ENCODE peak calls at places on chromosome 9, in eight cellular contexts. Z, O, V, G, I, S, K and L are unnamed samples.

GRCh38 chr9:26504057-26504456 is 388.5 kb downstream of the CAAP1 start:
- DNase-seq in Z (no peak), O (no peak), V (no peak), G (no peak), I (no peak), S (no peak), K (no peak), L (no peak)

GRCh38 chr9:96246267-96246671 is 55.7 kb downstream of the HSD17B3 start:
- DNase-seq in Z (no peak), O (no peak), V (no peak), G (peak), I (no peak), S (no peak), K (no peak), L (no peak)

GRCh38 chr9:16032799-16033198 is 480.0 kb downstream of the CCDC171 start:
- DNase-seq in Z (peak), O (peak), V (no peak), G (no peak), I (no peak), S (no peak), K (no peak), L (no peak)

GRCh38 chr9:17613723-17614122 is 34.9 kb downstream of the SH3GL2 start:
- DNase-seq in Z (no peak), O (no peak), V (no peak), G (no peak), I (no peak), S (no peak), K (peak), L (peak)

GRCh38 chr9:35923927-35924763 is 14.9 kb downstream of the SPAAR start:
- DNase-seq in Z (peak), O (no peak), V (no peak), G (peak), I (no peak), S (no peak), K (peak), L (peak)

GRCh38 chr9:127847155-127847463 is 7.3 kb downstream of the ENG start:
- DNase-seq in Z (no peak), O (no peak), V (no peak), G (no peak), I (no peak), S (no peak), K (no peak), L (no peak)

GRCh38 chr9:6640268-6641072 is 5.1 kb downstream of the GLDC start:
- DNase-seq in Z (no peak), O (no peak), V (no peak), G (peak), I (no peak), S (no peak), K (no peak), L (no peak)

GRCh38 chr9:113682297-113682771 is 193.8 kb upstream of the ZNF618 start:
- DNase-seq in Z (peak), O (peak), V (peak), G (peak), I (peak), S (peak), K (no peak), L (peak)

GRCh38 chr9:89676281-89676680 is 71.5 kb downstream of the GADD45G start:
- DNase-seq in Z (no peak), O (no peak), V (no peak), G (peak), I (no peak), S (no peak), K (no peak), L (no peak)

GRCh38 chr9:137618105-137619067 is at the start of gene EHMT1:
- DNase-seq in Z (peak), O (peak), V (peak), G (peak), I (peak), S (peak), K (no peak), L (peak)